ENCODE peak calls at places on chromosomes 16 and 17, in seven cellular contexts. U is left lung, B is IMR-90, S is RWPE2, X is choroid plexus epithelial cell, C is adrenal gland, T is AG04450. K is an unnamed sample.

GRCh38 chr17:83091257-83092141 is 12.1 kb downstream of the METRNL start:
- DNase-seq in U (peak), B (no peak), S (no peak), X (no peak), C (peak), T (no peak), K (peak)

GRCh38 chr16:84382396-84382795 is 14.1 kb downstream of the ATP2C2 start:
- DNase-seq in U (no peak), B (no peak), S (no peak), X (no peak), C (no peak), T (no peak), K (no peak)

GRCh38 chr17:45992175-45992574 is 6.9 kb upstream of the STH start:
- DNase-seq in U (no peak), B (peak), S (no peak), X (no peak), C (no peak), T (no peak), K (no peak)

GRCh38 chr16:57867000-57867561 is 64.8 kb upstream of the KIFC3 start:
- DNase-seq in U (no peak), B (peak), S (no peak), X (no peak), C (no peak), T (no peak), K (peak)

GRCh38 chr17:62757518-62757951 is 50.6 kb downstream of the MARCHF10 start:
- DNase-seq in U (no peak), B (peak), S (no peak), X (no peak), C (no peak), T (no peak), K (no peak)

GRCh38 chr17:66602659-66603363 is 232.1 kb upstream of the CACNG5 start:
- DNase-seq in U (no peak), B (peak), S (no peak), X (peak), C (no peak), T (no peak), K (peak)

GRCh38 chr17:78299052-78299451 is 60.8 kb downstream of the SOCS3 start:
- DNase-seq in U (no peak), B (no peak), S (no peak), X (no peak), C (no peak), T (no peak), K (no peak)

GRCh38 chr17:82963104-82963950 is 116.1 kb upstream of the METRNL start:
- DNase-seq in U (peak), B (peak), S (peak), X (peak), C (peak), T (peak), K (peak)

GRCh38 chr16:15507959-15508336 is 73.6 kb downstream of the BMERB1 start:
- DNase-seq in U (no peak), B (no peak), S (no peak), X (no peak), C (no peak), T (no peak), K (no peak)
- TF ChIP-seq CTCF in U (no peak), B (no peak), S (no peak), X (no peak), C (no peak), T (no peak), K (no peak)

DNA sequence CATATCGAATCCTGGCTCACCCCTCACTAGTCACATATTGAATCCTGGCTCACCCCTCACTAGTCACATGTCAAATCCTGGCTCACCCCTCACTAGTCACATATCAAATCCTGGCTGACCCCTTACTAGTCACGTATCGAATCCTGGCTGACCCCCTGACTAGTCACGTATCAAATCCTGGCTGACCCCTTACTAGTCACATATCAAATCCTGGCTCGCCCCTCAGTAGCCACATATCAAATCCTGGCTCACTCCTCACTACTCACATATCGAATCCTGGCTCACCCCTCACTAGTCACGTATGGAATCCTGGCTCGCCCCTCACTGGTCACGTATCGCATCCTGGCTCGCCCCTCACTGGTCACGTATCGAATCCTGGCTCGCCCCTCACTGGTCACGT is 156.7 kb upstream of the RPH3AL start:
- DNase-seq in U (no peak), B (no peak), S (no peak), X (no peak), C (no peak), T (no peak), K (no peak)
- H3K4me3 ChIP-seq in U (no peak), B (no peak), S (no peak), X (no peak), C (no peak), T (no peak), K (no peak)

DNA sequence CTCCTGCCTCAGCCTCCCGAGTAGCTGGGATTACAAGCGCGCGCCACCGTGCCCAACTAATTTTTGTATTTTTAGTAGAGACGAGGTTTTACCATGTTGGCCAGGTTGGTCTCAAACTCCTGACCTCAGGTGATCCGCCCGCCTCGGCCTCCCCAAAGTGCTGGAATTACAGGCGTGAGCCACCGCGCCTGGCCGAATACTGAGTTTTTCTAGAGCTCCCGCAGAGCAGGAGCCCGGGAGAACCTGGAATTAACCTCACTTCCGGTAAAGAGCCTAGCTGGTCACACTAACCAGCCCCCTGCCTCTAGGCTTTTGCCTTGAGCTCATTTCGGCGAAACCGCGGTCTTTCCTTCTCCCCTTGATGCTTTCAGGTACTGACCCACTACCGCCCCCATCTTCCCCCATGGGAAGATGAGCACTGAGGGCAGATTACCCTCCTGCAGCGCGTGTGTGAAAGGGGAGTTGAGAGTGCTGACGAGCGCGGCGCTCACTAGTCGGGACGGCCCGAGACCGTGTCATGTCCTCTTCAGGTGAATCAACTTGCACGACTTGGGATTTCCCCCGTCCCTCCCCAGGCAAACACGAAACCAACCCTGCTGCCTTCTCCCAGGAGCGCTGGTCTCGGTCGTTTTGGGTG is 743 bp upstream of the NEK8 start:
- DNase-seq in U (peak), B (peak), S (peak), X (peak), C (peak), T (no peak), K (peak)
- TF ChIP-seq CTCF in U (no peak), B (peak), S (no peak), X (peak), C (no peak), T (peak), K (peak)

GRCh38 chr17:2090210-2090641 is 35.3 kb downstream of the HIC1 start:
- DNase-seq in U (no peak), B (no peak), S (no peak), X (no peak), C (no peak), T (no peak), K (no peak)

GRCh38 chr17:2090804-2091534 is 36.1 kb downstream of the HIC1 start:
- DNase-seq in U (no peak), B (peak), S (no peak), X (peak), C (peak), T (peak), K (peak)

GRCh38 chr17:2087597-2088211 is 32.8 kb downstream of the HIC1 start:
- DNase-seq in U (peak), B (peak), S (no peak), X (peak), C (peak), T (no peak), K (no peak)

GRCh38 chr17:2086306-2086705 is 31.4 kb downstream of the HIC1 start:
- DNase-seq in U (no peak), B (no peak), S (no peak), X (no peak), C (no peak), T (no peak), K (no peak)

DNA sequence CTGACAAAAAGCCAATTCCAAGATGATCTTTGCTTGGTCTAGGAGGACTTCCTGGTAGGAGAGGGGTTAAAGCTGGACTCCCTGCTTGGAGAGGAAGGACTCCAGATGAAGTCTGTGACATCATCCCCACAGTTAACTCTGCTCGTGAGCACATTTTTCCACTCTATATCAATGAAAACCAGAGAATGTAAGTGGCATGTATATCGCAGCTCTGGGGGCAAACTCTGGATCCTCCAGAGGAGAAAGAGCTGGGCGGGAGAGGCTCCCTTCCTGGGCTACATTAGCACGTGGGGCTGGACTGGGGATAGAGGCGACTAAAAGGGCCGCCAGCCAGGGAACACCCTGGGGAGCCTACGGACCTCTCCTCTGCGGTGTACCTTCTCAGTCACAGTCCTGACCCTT is 34.1 kb downstream of the HIC1 start:
- DNase-seq in U (no peak), B (peak), S (no peak), X (peak), C (no peak), T (no peak), K (no peak)
- H3K4me3 ChIP-seq in U (peak), B (peak), S (no peak), X (peak), C (no peak), T (peak), K (no peak)

DNA sequence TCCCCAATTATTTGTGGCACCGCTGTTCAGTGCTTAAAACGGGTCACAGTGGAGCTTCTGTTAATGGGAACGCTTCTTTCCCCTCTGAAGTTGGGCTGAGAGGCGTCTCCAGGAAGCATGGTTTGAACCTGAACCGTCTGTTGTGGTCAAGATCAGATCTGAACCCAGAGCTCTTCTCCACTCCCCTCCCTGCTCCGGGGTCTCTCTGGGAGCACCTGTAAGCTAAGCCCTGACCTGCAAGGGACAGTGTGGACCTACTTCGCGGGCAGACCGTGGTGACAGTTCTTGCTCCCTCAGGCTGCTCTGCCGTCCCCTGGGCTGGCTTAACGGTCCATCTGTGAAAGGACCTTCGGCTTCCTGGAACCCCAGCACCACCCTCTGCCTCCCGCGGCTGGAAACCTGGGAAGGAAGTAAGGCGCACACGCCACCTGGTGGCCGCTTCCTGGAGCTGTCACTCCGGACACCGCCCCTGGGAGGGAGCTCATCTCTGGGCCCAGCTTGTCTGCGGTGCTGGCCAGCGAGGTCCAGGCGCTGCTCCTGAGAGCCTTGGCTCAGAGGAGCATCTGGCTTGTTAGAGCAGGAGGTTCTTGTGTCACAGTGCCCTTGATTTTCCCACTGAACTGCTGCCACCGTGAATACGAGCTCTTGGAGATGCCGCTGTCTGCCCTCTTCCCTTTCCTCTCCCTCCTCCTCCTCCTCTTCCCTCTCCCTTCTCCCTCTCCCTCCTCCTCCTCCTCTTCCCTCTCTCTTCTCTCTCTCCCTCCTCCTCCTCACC is 518.5 kb upstream of the EEF2KMT start:
- DNase-seq in U (peak), B (no peak), S (no peak), X (no peak), C (peak), T (no peak), K (no peak)
- TF ChIP-seq CTCF in U (peak), B (no peak), S (peak), X (no peak), C (peak), T (no peak), K (peak)

GRCh38 chr17:15261063-15261817 is 3.9 kb downstream of the PMP22 start:
- DNase-seq in U (no peak), B (peak), S (no peak), X (peak), C (peak), T (no peak), K (no peak)
- H3K4me3 ChIP-seq in U (peak), B (peak), S (peak), X (peak), C (peak), T (peak), K (peak)

GRCh38 chr16:73216932-73217331 is 169.0 kb upstream of the ZFHX3 start:
- DNase-seq in U (no peak), B (peak), S (no peak), X (no peak), C (no peak), T (no peak), K (no peak)

GRCh38 chr16:73215482-73216377 is 167.8 kb upstream of the ZFHX3 start:
- DNase-seq in U (no peak), B (peak), S (no peak), X (no peak), C (no peak), T (peak), K (no peak)

GRCh38 chr16:73214825-73215481 is 167.0 kb upstream of the ZFHX3 start:
- DNase-seq in U (no peak), B (peak), S (no peak), X (no peak), C (no peak), T (peak), K (no peak)

GRCh38 chr16:73219176-73219575 is 171.2 kb upstream of the ZFHX3 start:
- DNase-seq in U (no peak), B (no peak), S (no peak), X (no peak), C (no peak), T (no peak), K (no peak)

DNA sequence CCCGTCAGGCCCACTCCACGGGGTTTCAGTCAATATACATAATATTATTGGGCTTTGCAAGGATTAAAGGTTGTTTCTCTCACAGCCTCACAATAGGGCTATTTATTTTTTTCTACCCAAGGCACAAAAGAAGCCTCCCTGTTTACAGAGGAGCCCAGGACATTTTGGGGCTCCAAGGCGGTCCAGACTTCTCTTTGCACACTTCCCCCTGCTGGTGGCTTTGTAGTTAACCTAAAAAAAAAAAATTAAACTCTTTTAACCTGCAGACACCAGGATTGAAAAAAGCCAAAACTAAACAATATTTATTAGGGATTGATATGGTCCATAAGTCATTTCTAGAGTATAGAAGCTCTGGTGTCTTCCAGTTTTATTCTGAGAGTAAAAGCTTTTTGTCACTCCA is 169.7 kb upstream of the ZFHX3 start:
- DNase-seq in U (no peak), B (no peak), S (no peak), X (no peak), C (no peak), T (no peak), K (no peak)
- TF ChIP-seq CTCF in U (no peak), B (peak), S (peak), X (peak), C (no peak), T (peak), K (no peak)

DNA sequence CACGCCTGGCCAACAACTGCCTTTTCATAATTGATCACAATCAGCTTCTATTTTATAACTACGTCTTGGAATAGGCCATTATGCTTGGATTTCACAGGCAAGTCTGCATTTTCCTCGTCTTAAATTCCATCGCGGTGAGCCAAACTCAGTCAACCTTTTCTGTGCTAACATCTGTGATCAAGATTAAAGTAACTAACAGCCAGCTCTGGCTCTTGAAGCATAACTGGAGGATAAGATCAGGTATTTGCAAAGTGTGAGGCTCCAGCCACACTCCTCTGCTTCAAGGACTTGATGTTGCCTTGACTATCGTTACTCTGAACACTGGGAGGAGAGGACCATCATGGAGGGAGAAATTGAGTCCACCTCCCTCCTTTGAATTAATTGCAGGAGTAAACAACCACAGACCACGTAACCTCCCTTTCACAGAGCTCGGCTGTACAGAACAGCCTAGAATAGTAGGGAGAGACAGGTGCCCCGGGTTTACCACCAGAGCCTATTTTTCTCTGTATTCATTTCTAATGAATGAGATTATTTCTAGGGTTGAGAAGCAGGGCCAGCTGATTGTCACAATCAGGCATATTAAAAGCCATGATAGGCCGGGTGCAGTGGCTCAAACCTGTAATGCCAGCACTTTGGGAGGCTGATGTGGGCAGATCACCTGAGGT is 143.0 kb downstream of the XYLT1 start:
- DNase-seq in U (no peak), B (peak), S (no peak), X (no peak), C (no peak), T (no peak), K (no peak)
- H3K4me3 ChIP-seq in U (no peak), B (no peak), S (no peak), X (no peak), C (no peak), T (no peak), K (no peak)

GRCh38 chr17:7685533-7686220 is 1.6 kb downstream of the TP53 start:
- DNase-seq in U (peak), B (peak), S (peak), X (peak), C (peak), T (peak), K (peak)
- TF ChIP-seq CTCF in U (no peak), B (no peak), S (no peak), X (no peak), C (no peak), T (no peak), K (no peak)

GRCh38 chr16:22001591-22001990 is 675 bp upstream of the PDZD9 start:
- DNase-seq in U (no peak), B (peak), S (no peak), X (peak), C (no peak), T (peak), K (peak)
- H3K4me3 ChIP-seq in U (no peak), B (no peak), S (no peak), X (no peak), C (no peak), T (no peak), K (no peak)